ENCODE peak calls at places on chromosomes 13 and 19, in six cellular contexts. Q is GM23248, F is MM.1S, Y is PC-3, G is neural progenitor cell, T is OCI-LY7. S is an unnamed sample. For H3K9me3, the result is how much of the 10 kb centered on the place peaks cover.

GRCh38 chr19:22622901-22623840 is 11.0 kb upstream of the ZNF492 start:
- DNase-seq in Q (peak), F (no peak), Y (no peak), G (no peak), T (no peak), S (peak)

GRCh38 chr19:754530-754929 is 3.6 kb downstream of the MISP start:
- DNase-seq in Q (no peak), F (no peak), Y (no peak), G (no peak), T (no peak), S (no peak)

GRCh38 chr13:92320323-92320722 is 906.3 kb upstream of the GPC6 start:
- DNase-seq in Q (no peak), F (no peak), Y (no peak), G (no peak), T (no peak), S (no peak)

GRCh38 chr19:45590300-45591003 is 5.8 kb upstream of the OPA3 start:
- DNase-seq in Q (no peak), F (no peak), Y (no peak), G (no peak), T (no peak), S (no peak)

GRCh38 chr13:38566023-38566422 is 120.9 kb upstream of the FREM2 start:
- DNase-seq in Q (no peak), F (no peak), Y (no peak), G (no peak), T (no peak), S (peak)

GRCh38 chr13:61728468-61728867 is 312.8 kb upstream of the PCDH20 start:
- DNase-seq in Q (no peak), F (no peak), Y (no peak), G (no peak), T (no peak), S (peak)

GRCh38 chr19:37077615-37077928 is 661 bp upstream of the ZNF420 start:
- DNase-seq in Q (no peak), F (no peak), Y (peak), G (no peak), T (no peak), S (no peak)

GRCh38 chr13:46778879-46779278 is 18.1 kb downstream of the ESD start:
- DNase-seq in Q (peak), F (no peak), Y (peak), G (no peak), T (no peak), S (no peak)

GRCh38 chr13:50549221-50549942 is 294.1 kb downstream of the DLEU7 start:
- DNase-seq in Q (no peak), F (no peak), Y (no peak), G (no peak), T (no peak), S (no peak)

GRCh38 chr19:40768936-40769335 is 6.4 kb upstream of the MIA start:
- DNase-seq in Q (no peak), F (no peak), Y (no peak), G (no peak), T (no peak), S (no peak)

GRCh38 chr19:55276720-55277430 is 3.0 kb downstream of the HSPBP1 start:
- DNase-seq in Q (no peak), F (no peak), Y (no peak), G (no peak), T (peak), S (no peak)

GRCh38 chr19:17719730-17720486 is 628 bp downstream of the MAP1S start:
- DNase-seq in Q (peak), F (peak), Y (peak), G (peak), T (no peak), S (peak)

GRCh38 chr19:3670258-3670795 is 29.9 kb downstream of the PIP5K1C start:
- DNase-seq in Q (peak), F (no peak), Y (no peak), G (peak), T (no peak), S (no peak)

GRCh38 chr19:50314724-50315700 is 14.2 kb downstream of the KCNC3 start:
- DNase-seq in Q (no peak), F (no peak), Y (no peak), G (peak), T (no peak), S (peak)

GRCh38 chr19:4390017-4390861 is 10.1 kb downstream of the SH3GL1 start:
- DNase-seq in Q (peak), F (no peak), Y (no peak), G (peak), T (no peak), S (no peak)

GRCh38 chr19:17091758-17092333 is 16.3 kb downstream of the MYO9B start:
- DNase-seq in Q (no peak), F (no peak), Y (no peak), G (no peak), T (no peak), S (no peak)

GRCh38 chr19:28468701-28469459 is 744.1 kb downstream of the UQCRFS1 start:
- DNase-seq in Q (peak), F (peak), Y (peak), G (peak), T (peak), S (no peak)

GRCh38 chr13:59447846-59448620 is 715.7 kb downstream of the DIAPH3 start:
- DNase-seq in Q (peak), F (no peak), Y (no peak), G (peak), T (no peak), S (no peak)

GRCh38 chr13:49669735-49670309 is 21.5 kb downstream of the EBPL start:
- DNase-seq in Q (peak), F (peak), Y (peak), G (peak), T (peak), S (peak)

GRCh38 chr13:44726214-44726613 is 150.1 kb upstream of the TSC22D1 start:
- DNase-seq in Q (peak), F (no peak), Y (no peak), G (no peak), T (no peak), S (no peak)

GRCh38 chr19:33434090-33434885 is 60.8 kb downstream of the CEBPG start:
- DNase-seq in Q (no peak), F (no peak), Y (no peak), G (no peak), T (no peak), S (no peak)

GRCh38 chr13:109412232-109412935 is 374.0 kb downstream of the IRS2 start:
- DNase-seq in Q (peak), F (no peak), Y (peak), G (peak), T (no peak), S (peak)

GRCh38 chr19:43789029-43789428 is 8.3 kb upstream of the KCNN4 start:
- DNase-seq in Q (peak), F (peak), Y (peak), G (peak), T (no peak), S (no peak)

GRCh38 chr13:95030948-95031347 is 270.3 kb downstream of the ABCC4 start:
- DNase-seq in Q (no peak), F (no peak), Y (no peak), G (no peak), T (no peak), S (no peak)

GRCh38 chr13:29925457-29925856 is 75.0 kb upstream of the UBL3 start:
- DNase-seq in Q (peak), F (no peak), Y (peak), G (no peak), T (no peak), S (peak)

GRCh38 chr13:39245688-39246087 is 207.4 kb downstream of the NHLRC3 start:
- DNase-seq in Q (no peak), F (no peak), Y (no peak), G (no peak), T (no peak), S (no peak)

GRCh38 chr13:103403148-103403740 is 337.0 kb upstream of the SLC10A2 start:
- DNase-seq in Q (no peak), F (no peak), Y (peak), G (no peak), T (no peak), S (no peak)

GRCh38 chr19:14761607-14762006 is 16.8 kb downstream of the ADGRE2 start:
- DNase-seq in Q (no peak), F (no peak), Y (no peak), G (no peak), T (no peak), S (no peak)

GRCh38 chr13:112658807-112659206 is 31.0 kb upstream of the ATP11A start:
- DNase-seq in Q (no peak), F (no peak), Y (no peak), G (no peak), T (no peak), S (no peak)

GRCh38 chr13:113792236-113792770 is 33.3 kb downstream of the TMEM255B start:
- DNase-seq in Q (no peak), F (no peak), Y (no peak), G (no peak), T (no peak), S (no peak)

GRCh38 chr13:80737513-80737912 is 396.6 kb upstream of the SPRY2 start:
- DNase-seq in Q (no peak), F (no peak), Y (no peak), G (no peak), T (no peak), S (no peak)

GRCh38 chr13:80744147-80744914 is 403.4 kb upstream of the SPRY2 start:
- DNase-seq in Q (no peak), F (no peak), Y (no peak), G (no peak), T (no peak), S (no peak)

GRCh38 chr13:80740076-80740475 is 399.1 kb upstream of the SPRY2 start:
- DNase-seq in Q (no peak), F (no peak), Y (no peak), G (no peak), T (no peak), S (no peak)

GRCh38 chr13:80742027-80742426 is 401.1 kb upstream of the SPRY2 start:
- DNase-seq in Q (no peak), F (no peak), Y (no peak), G (no peak), T (no peak), S (no peak)
- TF ChIP-seq EZH2phosphoT487 in Q (no peak), F (no peak), Y (no peak), G (no peak), T (no peak), S (no peak)

DNA sequence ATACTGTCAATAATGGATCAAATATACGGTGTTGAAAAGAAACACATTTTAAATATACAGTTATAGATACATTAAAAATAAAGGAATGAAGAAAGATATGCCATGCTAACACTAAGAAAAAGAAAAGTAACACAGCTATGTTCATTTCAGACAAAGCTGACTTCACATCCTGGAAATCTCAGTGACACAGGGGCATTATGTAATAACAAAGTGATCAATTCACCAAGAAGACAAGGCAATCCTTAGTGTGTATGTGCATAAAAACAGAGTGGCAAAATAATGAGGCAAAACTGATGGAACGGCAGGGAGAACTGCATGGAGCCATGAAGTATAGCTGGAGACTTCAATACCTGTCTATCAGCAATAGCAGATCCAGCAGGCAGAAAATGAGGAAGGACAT is 13.1 kb downstream of the ZNF14 start:
- DNase-seq in Q (no peak), F (no peak), Y (no peak), G (no peak), T (peak), S (no peak)
- H3K9me3 ChIP-seq in Q (under half), F (under half), Y (half or more), G (half or more), T (half or more), S (under half)

GRCh38 chr13:99992376-99992775 is 10.8 kb downstream of the ZIC2 start:
- DNase-seq in Q (no peak), F (no peak), Y (no peak), G (peak), T (no peak), S (no peak)
- H3K4me2 ChIP-seq in Q (no peak), F (no peak), Y (no peak), G (peak), T (no peak), S (no peak)

DNA sequence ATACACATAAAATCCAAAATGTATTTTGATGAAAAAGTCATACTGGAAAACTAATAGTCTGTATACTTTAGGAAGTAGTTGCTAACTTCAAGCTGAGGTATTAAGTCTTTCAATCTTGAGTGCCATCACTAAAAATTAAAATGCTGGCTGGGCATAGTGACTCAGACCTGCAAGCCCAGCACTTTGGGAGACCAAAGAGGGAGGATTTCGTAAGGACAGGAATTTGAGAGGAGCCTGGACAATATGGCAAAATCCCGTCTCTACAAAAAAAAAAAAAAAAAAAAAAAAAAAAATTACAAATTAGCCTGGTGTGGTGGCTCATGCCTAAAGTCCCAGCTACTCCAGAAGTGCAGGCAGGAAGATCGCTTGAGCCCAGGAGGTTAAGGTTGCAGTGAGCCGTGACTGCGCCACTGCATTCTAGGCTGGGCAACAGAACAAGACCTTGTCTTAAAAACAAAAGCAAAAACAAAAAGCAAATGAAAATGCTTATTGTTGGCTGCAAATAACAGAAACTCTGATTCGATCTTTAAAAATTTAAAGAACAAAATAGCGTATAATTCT is 1994.2 kb upstream of the PCDH20 start:
- DNase-seq in Q (no peak), F (no peak), Y (no peak), G (no peak), T (no peak), S (no peak)
- TF ChIP-seq EZH2phosphoT487 in Q (no peak), F (no peak), Y (no peak), G (no peak), T (no peak), S (no peak)

GRCh38 chr19:42657551-42657950 is 62.8 kb upstream of the CEACAM8 start:
- DNase-seq in Q (peak), F (no peak), Y (no peak), G (no peak), T (no peak), S (no peak)
- H3K9me3 ChIP-seq in Q (under half), F (under half), Y (under half), G (under half), T (under half), S (under half)